ENCODE peak calls at places on chromosome 10, in five cellular contexts. One of them, this sample, is unnamed.

GRCh38 chr10:62916157-62916603 is 100.0 kb upstream of the EGR2 start:
- DNase-seq in HCT116: no peak
- DNase-seq in GM12891: no peak
- DNase-seq in HepG2: no peak
- DNase-seq in GM23338: no peak
- DNase-seq in this sample: no peak

GRCh38 chr10:95391570-95392249 is 100.9 kb upstream of the PDLIM1 start:
- DNase-seq in GM23338: peak; percentile 77
- DNase-seq in HepG2: no peak
- DNase-seq in HCT116: no peak
- DNase-seq in GM12891: no peak
- DNase-seq in this sample: no peak

GRCh38 chr10:89981891-89982290 is 280.5 kb downstream of the KIF20B start:
- DNase-seq in HCT116: no peak
- DNase-seq in GM23338: no peak
- DNase-seq in GM12891: no peak
- DNase-seq in HepG2: no peak
- DNase-seq in this sample: no peak

GRCh38 chr10:6173203-6173602 is 29.5 kb upstream of the PFKFB3 start:
- DNase-seq in GM12891: no peak
- DNase-seq in HCT116: no peak
- DNase-seq in GM23338: peak; percentile 69
- DNase-seq in HepG2: peak; percentile 45
- DNase-seq in this sample: no peak

GRCh38 chr10:45373003-45373782 is 823 bp upstream of the ALOX5 start:
- DNase-seq in HepG2: no peak
- DNase-seq in GM23338: peak; percentile 58
- DNase-seq in GM12891: peak; percentile 43
- DNase-seq in HCT116: no peak
- DNase-seq in this sample: no peak

GRCh38 chr10:133258066-133258817 is 18.4 kb downstream of the ADAM8 start:
- DNase-seq in HepG2: no peak
- DNase-seq in GM12891: no peak
- DNase-seq in GM23338: no peak
- DNase-seq in HCT116: no peak
- DNase-seq in this sample: peak; percentile 92

GRCh38 chr10:70936111-70936510 is 47.7 kb upstream of the PCBD1 start:
- DNase-seq in GM12891: no peak
- DNase-seq in HepG2: no peak
- DNase-seq in GM23338: no peak
- DNase-seq in HCT116: no peak
- DNase-seq in this sample: no peak

GRCh38 chr10:107626862-107627261 is 462.4 kb upstream of the SORCS1 start:
- DNase-seq in GM23338: no peak
- DNase-seq in HepG2: no peak
- DNase-seq in HCT116: no peak
- DNase-seq in GM12891: no peak
- DNase-seq in this sample: no peak

GRCh38 chr10:74750848-74751274 is 75.5 kb upstream of the KAT6B start:
- DNase-seq in GM12891: peak; percentile 17
- DNase-seq in HepG2: no peak
- DNase-seq in HCT116: no peak
- DNase-seq in GM23338: no peak
- DNase-seq in this sample: peak; percentile 8

GRCh38 chr10:22321156-22321711 is 335 bp downstream of the BMI1 start:
- DNase-seq in GM23338: peak; percentile 87
- DNase-seq in HepG2: peak; percentile 35
- DNase-seq in HCT116: no peak
- DNase-seq in GM12891: no peak
- DNase-seq in this sample: peak; percentile 57

GRCh38 chr10:61993676-61994401 is 92.3 kb downstream of the ARID5B start:
- DNase-seq in GM23338: no peak
- DNase-seq in GM12891: no peak
- DNase-seq in HepG2: no peak
- DNase-seq in HCT116: no peak
- DNase-seq in this sample: no peak

GRCh38 chr10:35635576-35635975 is 6.5 kb downstream of the FZD8 start:
- DNase-seq in HepG2: peak; percentile 66
- DNase-seq in HCT116: peak; percentile 57
- DNase-seq in GM23338: peak; percentile 86
- DNase-seq in GM12891: peak; percentile 26
- DNase-seq in this sample: no peak

GRCh38 chr10:80408198-80409085 is at the start of gene PRXL2A:
- DNase-seq in HepG2: peak; percentile 74
- DNase-seq in HCT116: no peak
- DNase-seq in GM23338: peak; percentile 93
- DNase-seq in GM12891: peak; percentile 95
- DNase-seq in this sample: peak; percentile 81

GRCh38 chr10:13765641-13766341 is 179.0 kb downstream of the PRPF18 start:
- DNase-seq in GM23338: no peak
- DNase-seq in HepG2: peak; percentile 80
- DNase-seq in HCT116: no peak
- DNase-seq in GM12891: no peak
- DNase-seq in this sample: no peak

GRCh38 chr10:24488631-24489030 is 235.1 kb downstream of the ARHGAP21 start:
- DNase-seq in GM12891: no peak
- DNase-seq in GM23338: no peak
- DNase-seq in HCT116: no peak
- DNase-seq in HepG2: peak; percentile 36
- DNase-seq in this sample: peak; percentile 77

GRCh38 chr10:12531305-12531738 is 182.0 kb downstream of the CAMK1D start:
- DNase-seq in GM12891: no peak
- DNase-seq in HCT116: no peak
- DNase-seq in HepG2: no peak
- DNase-seq in GM23338: no peak
- DNase-seq in this sample: no peak

GRCh38 chr10:35274511-35275060 is 61.7 kb upstream of the CCNY start:
- DNase-seq in HepG2: no peak
- DNase-seq in HCT116: no peak
- DNase-seq in GM12891: no peak
- DNase-seq in GM23338: no peak
- DNase-seq in this sample: no peak

GRCh38 chr10:100685331-100685730 is 60.1 kb upstream of the PAX2 start:
- DNase-seq in GM12891: no peak
- DNase-seq in HepG2: no peak
- DNase-seq in GM23338: no peak
- DNase-seq in HCT116: no peak
- DNase-seq in this sample: no peak

GRCh38 chr10:69786791-69787190 is 14.9 kb upstream of the COL13A1 start:
- DNase-seq in HCT116: no peak
- DNase-seq in HepG2: no peak
- DNase-seq in GM12891: no peak
- DNase-seq in GM23338: peak; percentile 61
- DNase-seq in this sample: no peak

GRCh38 chr10:69731698-69732097 is 70.0 kb upstream of the COL13A1 start:
- DNase-seq in GM12891: no peak
- DNase-seq in HepG2: no peak
- DNase-seq in HCT116: no peak
- DNase-seq in GM23338: no peak
- DNase-seq in this sample: no peak

GRCh38 chr10:25023278-25023677 is 6.9 kb downstream of the THNSL1 start:
- DNase-seq in GM23338: no peak
- DNase-seq in HCT116: no peak
- DNase-seq in HepG2: no peak
- DNase-seq in GM12891: no peak
- DNase-seq in this sample: no peak

GRCh38 chr10:120975072-120975910 is 124.1 kb downstream of the WDR11 start:
- DNase-seq in HepG2: no peak
- DNase-seq in HCT116: no peak
- DNase-seq in GM12891: no peak
- DNase-seq in GM23338: no peak
- DNase-seq in this sample: no peak

GRCh38 chr10:21724695-21725371 is 190.8 kb downstream of the MLLT10 start:
- DNase-seq in HepG2: peak; percentile 98
- DNase-seq in HCT116: peak; percentile 93
- DNase-seq in GM12891: peak; percentile 28
- DNase-seq in GM23338: peak; percentile 52
- DNase-seq in this sample: peak; percentile 73

GRCh38 chr10:70832852-70833542 is 17.2 kb downstream of the SGPL1 start:
- DNase-seq in HCT116: no peak
- DNase-seq in HepG2: no peak
- DNase-seq in GM12891: no peak
- DNase-seq in GM23338: no peak
- DNase-seq in this sample: no peak

GRCh38 chr10:16799621-16800020 is 17.6 kb downstream of the RSU1 start:
- DNase-seq in HCT116: no peak
- DNase-seq in GM12891: no peak
- DNase-seq in HepG2: no peak
- DNase-seq in GM23338: peak; percentile 41
- DNase-seq in this sample: no peak

GRCh38 chr10:70354100-70354499 is 28.3 kb downstream of the LRRC20 start:
- DNase-seq in HCT116: no peak
- DNase-seq in GM23338: no peak
- DNase-seq in GM12891: no peak
- DNase-seq in HepG2: no peak
- DNase-seq in this sample: no peak

GRCh38 chr10:71039551-71039950 is 151.2 kb upstream of the PCBD1 start:
- DNase-seq in GM12891: no peak
- DNase-seq in GM23338: no peak
- DNase-seq in HCT116: no peak
- DNase-seq in HepG2: no peak
- DNase-seq in this sample: no peak

DNA sequence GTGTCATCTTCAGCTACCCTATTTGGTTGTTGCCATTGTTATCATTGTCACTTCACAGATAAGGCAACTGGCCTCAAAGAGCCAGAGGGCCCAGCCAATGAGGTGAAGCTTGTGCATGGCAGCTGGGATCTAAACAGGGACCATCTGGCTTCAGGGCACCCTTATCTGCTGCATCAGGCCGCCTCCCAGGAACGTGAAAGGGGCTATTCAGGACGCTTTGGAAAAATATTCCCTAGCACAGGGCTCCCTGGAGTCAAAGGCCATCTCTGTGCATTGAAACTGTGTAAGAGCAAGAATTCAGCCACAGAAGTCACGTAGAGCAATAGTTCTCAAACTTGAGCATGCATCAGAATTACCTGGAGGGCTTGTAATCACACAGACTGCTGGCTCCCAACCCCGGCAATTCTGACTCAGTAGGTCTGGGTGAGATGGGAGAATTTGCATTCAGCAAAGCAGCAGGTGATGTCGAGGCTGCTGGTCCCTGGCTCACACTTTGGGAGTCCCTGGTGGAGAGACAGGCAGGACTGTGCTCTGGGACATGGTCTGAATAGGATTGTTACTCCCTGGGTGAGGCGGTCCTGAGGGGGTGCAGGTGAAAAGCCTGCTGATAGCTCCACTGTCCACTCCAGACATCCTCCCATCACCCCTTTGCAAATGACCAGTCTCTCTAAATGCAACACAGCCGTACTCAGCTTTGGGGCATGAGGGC is 21.5 kb upstream of the PLEKHA1 start:
- DNase-seq in GM23338: no peak
- DNase-seq in GM12891: no peak
- DNase-seq in HCT116: no peak
- DNase-seq in HepG2: peak; percentile 73
- DNase-seq in this sample: no peak
- TF ChIP-seq POLR2AphosphoS5 in GM23338: no peak
- TF ChIP-seq POLR2AphosphoS5 in GM12891: no peak
- TF ChIP-seq POLR2AphosphoS5 in HCT116: no peak
- TF ChIP-seq POLR2AphosphoS5 in HepG2: no peak
- TF ChIP-seq POLR2AphosphoS5 in this sample: no peak

GRCh38 chr10:126734957-126735356 is 64.5 kb upstream of the C10orf90 start:
- DNase-seq in HCT116: no peak
- DNase-seq in HepG2: peak; percentile 46
- DNase-seq in GM12891: no peak
- DNase-seq in GM23338: no peak
- DNase-seq in this sample: no peak
- TF ChIP-seq POLR2AphosphoS5 in HCT116: no peak
- TF ChIP-seq POLR2AphosphoS5 in HepG2: no peak
- TF ChIP-seq POLR2AphosphoS5 in GM12891: no peak
- TF ChIP-seq POLR2AphosphoS5 in GM23338: no peak
- TF ChIP-seq POLR2AphosphoS5 in this sample: no peak

GRCh38 chr10:110029448-110029847 is 21.7 kb downstream of the ADD3 start:
- DNase-seq in HepG2: no peak
- DNase-seq in GM23338: no peak
- DNase-seq in GM12891: no peak
- DNase-seq in HCT116: no peak
- DNase-seq in this sample: no peak

GRCh38 chr10:110036640-110037039 is 28.9 kb downstream of the ADD3 start:
- DNase-seq in HepG2: no peak
- DNase-seq in GM23338: no peak
- DNase-seq in HCT116: no peak
- DNase-seq in GM12891: no peak
- DNase-seq in this sample: no peak

GRCh38 chr10:110032801-110033723 is 25.3 kb downstream of the ADD3 start:
- DNase-seq in GM23338: no peak
- DNase-seq in HCT116: no peak
- DNase-seq in GM12891: no peak
- DNase-seq in HepG2: no peak
- DNase-seq in this sample: peak; percentile 55

GRCh38 chr10:110034596-110034995 is 26.8 kb downstream of the ADD3 start:
- DNase-seq in HCT116: no peak
- DNase-seq in GM12891: no peak
- DNase-seq in HepG2: no peak
- DNase-seq in GM23338: no peak
- DNase-seq in this sample: no peak

DNA sequence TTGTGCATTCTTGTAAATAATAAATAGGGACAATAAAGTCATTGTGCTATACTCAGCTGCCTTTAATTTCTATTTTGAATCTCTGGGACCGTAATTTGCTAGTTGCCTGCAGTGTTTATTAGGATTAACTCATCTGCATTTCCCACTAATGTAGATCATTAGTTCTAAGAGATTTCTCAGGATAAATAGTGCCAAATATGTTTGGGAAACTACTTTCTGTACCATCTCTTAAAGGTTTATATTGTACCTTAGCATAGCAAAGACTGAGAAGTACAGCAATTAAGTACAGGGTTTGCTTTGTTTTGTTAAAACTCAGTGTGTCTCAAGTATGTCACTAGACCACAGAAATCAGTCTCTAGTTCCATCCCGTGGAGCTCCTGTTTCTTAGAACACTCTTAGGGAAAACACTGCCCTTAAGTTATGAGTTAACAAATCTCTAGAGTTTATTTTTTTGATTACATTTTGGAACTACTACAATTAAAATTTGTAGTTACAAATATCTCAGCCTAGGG is 26.0 kb downstream of the ADD3 start:
- DNase-seq in GM12891: no peak
- DNase-seq in HCT116: no peak
- DNase-seq in HepG2: no peak
- DNase-seq in GM23338: no peak
- DNase-seq in this sample: no peak
- TF ChIP-seq POLR2AphosphoS5 in GM12891: no peak
- TF ChIP-seq POLR2AphosphoS5 in HCT116: no peak
- TF ChIP-seq POLR2AphosphoS5 in HepG2: no peak
- TF ChIP-seq POLR2AphosphoS5 in GM23338: no peak
- TF ChIP-seq POLR2AphosphoS5 in this sample: no peak

DNA sequence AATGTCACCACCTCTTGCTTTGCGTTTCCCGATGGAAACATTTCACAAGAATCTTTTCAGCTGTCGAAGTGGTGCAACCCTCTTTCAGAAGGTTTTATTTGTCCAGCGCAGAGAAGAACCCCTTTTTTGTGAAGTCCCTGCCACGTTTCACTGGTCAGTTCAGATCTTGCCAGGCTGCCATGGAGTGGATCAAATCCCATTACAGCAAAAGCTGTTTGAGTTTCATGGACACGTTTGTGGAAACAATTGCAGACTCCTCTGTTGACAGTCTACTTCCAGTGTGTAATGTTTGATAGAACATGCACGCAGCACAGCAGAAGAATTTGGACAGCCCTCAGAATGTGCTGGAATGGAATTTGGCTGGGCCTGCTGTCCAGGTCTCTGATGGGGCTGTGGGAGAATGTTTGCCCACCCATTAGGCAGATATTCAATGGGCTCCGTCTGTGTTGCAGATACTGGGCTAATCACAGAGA is 143.2 kb downstream of the GRK5 start:
- DNase-seq in HepG2: peak; percentile 54
- DNase-seq in GM12891: no peak
- DNase-seq in HCT116: no peak
- DNase-seq in GM23338: no peak
- DNase-seq in this sample: peak; percentile 51
- TF ChIP-seq POLR2AphosphoS5 in HepG2: no peak
- TF ChIP-seq POLR2AphosphoS5 in GM12891: no peak
- TF ChIP-seq POLR2AphosphoS5 in HCT116: no peak
- TF ChIP-seq POLR2AphosphoS5 in GM23338: no peak
- TF ChIP-seq POLR2AphosphoS5 in this sample: no peak